ENCODE peak calls at places on chromosomes 4 and X, in six cellular contexts. L is PC-3, E is SK-N-SH, Z is GM12878, S is HCT116, N is MM.1S. K is an unnamed sample. For H3K36me3, the result is how much of the 10 kb centered on the place peaks cover.

GRCh38 chr4:28921886-28922285 is 1798.3 kb upstream of the PCDH7 start:
- DNase-seq in S (no peak), L (peak), Z (no peak), N (no peak), E (no peak), K (no peak)

GRCh38 chr4:124757121-124757520 is 44.6 kb upstream of the ANKRD50 start:
- DNase-seq in S (no peak), L (peak), Z (no peak), N (no peak), E (no peak), K (no peak)

GRCh38 chr4:30717208-30718020 is 2.8 kb upstream of the PCDH7 start:
- DNase-seq in S (no peak), N (peak), E (peak), L (peak), Z (no peak), K (peak)

GRCh38 chr4:32840461-32841189 is 2120.5 kb downstream of the PCDH7 start:
- DNase-seq in L (no peak), N (no peak), S (no peak), Z (no peak), E (no peak), K (no peak)

GRCh38 chr4:74391890-74392478 is 27.0 kb downstream of the EREG start:
- DNase-seq in L (peak), N (no peak), S (no peak), Z (no peak), E (no peak), K (no peak)

GRCh38 chr4:143294310-143294709 is 42.4 kb upstream of the GAB1 start:
- DNase-seq in L (no peak), E (peak), N (no peak), S (no peak), Z (no peak), K (peak)

GRCh38 chrX:147832707-147833348 is 78.9 kb upstream of the FMR1 start:
- DNase-seq in L (no peak), N (no peak), Z (no peak), E (no peak), S (no peak), K (no peak)

GRCh38 chr4:145818001-145818400 is 120.6 kb downstream of the ZNF827 start:
- DNase-seq in N (no peak), S (no peak), L (no peak), E (no peak), Z (no peak), K (no peak)

GRCh38 chr4:46270986-46271596 is 118.8 kb downstream of the GABRA2 start:
- DNase-seq in Z (peak), E (peak), L (peak), N (peak), S (no peak), K (no peak)

GRCh38 chr4:79576480-79576803 is 168.4 kb upstream of the GK2 start:
- DNase-seq in S (no peak), E (peak), Z (no peak), N (peak), L (peak), K (no peak)

GRCh38 chr4:159925770-159926169 is 822.9 kb downstream of the RAPGEF2 start:
- DNase-seq in L (no peak), Z (no peak), N (no peak), E (no peak), S (peak), K (no peak)

GRCh38 chr4:40121515-40121914 is 64.9 kb downstream of the N4BP2 start:
- DNase-seq in N (no peak), E (no peak), Z (peak), L (peak), S (peak), K (no peak)

GRCh38 chr4:26632916-26633315 is 49.0 kb downstream of the TBC1D19 start:
- DNase-seq in Z (no peak), E (no peak), L (no peak), S (no peak), N (no peak), K (no peak)

GRCh38 chrX:12370444-12371089 is 232.3 kb downstream of the FRMPD4 start:
- DNase-seq in Z (no peak), S (no peak), N (no peak), L (no peak), E (no peak), K (no peak)

GRCh38 chr4:10569491-10569890 is 112.3 kb upstream of the ZNF518B start:
- DNase-seq in S (no peak), E (no peak), L (no peak), N (no peak), Z (no peak), K (no peak)

GRCh38 chrX:108270280-108270679 is 167.9 kb downstream of the COL4A6 start:
- DNase-seq in Z (no peak), S (no peak), L (no peak), E (no peak), N (no peak), K (no peak)

GRCh38 chr4:176782794-176783193 is 9.9 kb downstream of the VEGFC start:
- DNase-seq in E (no peak), Z (no peak), S (no peak), N (no peak), L (no peak), K (no peak)

GRCh38 chr4:185283723-185284122 is 74.3 kb downstream of the SNX25 start:
- DNase-seq in Z (no peak), L (peak), S (no peak), E (no peak), N (no peak), K (no peak)

GRCh38 chrX:40406330-40406859 is 174.4 kb upstream of the ATP6AP2 start:
- DNase-seq in N (no peak), L (no peak), E (no peak), S (no peak), Z (no peak), K (no peak)

GRCh38 chr4:124206779-124207605 is 505.5 kb downstream of the ANKRD50 start:
- DNase-seq in E (no peak), N (no peak), L (peak), Z (no peak), S (no peak), K (no peak)

GRCh38 chr4:161791796-161792556 is 371.8 kb downstream of the FSTL5 start:
- DNase-seq in Z (no peak), L (no peak), N (no peak), E (no peak), S (no peak), K (peak)

GRCh38 chr4:55545681-55546632 is 752 bp downstream of the CLOCK start:
- DNase-seq in S (peak), N (peak), E (peak), Z (no peak), L (peak), K (peak)

GRCh38 chrX:123190096-123190495 is 6.0 kb downstream of the GRIA3 start:
- DNase-seq in N (no peak), Z (no peak), L (no peak), E (no peak), S (no peak), K (no peak)

GRCh38 chrX:27583976-27584375 is 6.2 kb upstream of the DCAF8L2 start:
- DNase-seq in Z (no peak), S (no peak), L (peak), E (no peak), N (no peak), K (no peak)

GRCh38 chr4:7161721-7162214 is 30.6 kb upstream of the SORCS2 start:
- DNase-seq in N (no peak), E (peak), L (no peak), S (no peak), Z (no peak), K (no peak)

GRCh38 chr4:162422312-162422711 is 258.5 kb upstream of the FSTL5 start:
- DNase-seq in S (no peak), L (peak), Z (no peak), N (no peak), E (no peak), K (no peak)

GRCh38 chr4:55032788-55033187 is 92.6 kb downstream of the KDR start:
- DNase-seq in N (no peak), S (no peak), Z (no peak), L (peak), E (no peak), K (no peak)

GRCh38 chr4:147550626-147551250 is 66.5 kb upstream of the TMEM184C start:
- DNase-seq in E (no peak), N (no peak), Z (peak), L (no peak), S (no peak), K (no peak)

GRCh38 chr4:147984065-147984777 is 252.3 kb downstream of the ARHGAP10 start:
- DNase-seq in S (peak), N (peak), E (peak), Z (no peak), L (peak), K (no peak)

GRCh38 chr4:79851625-79852304 is 221.3 kb downstream of the ANTXR2 start:
- DNase-seq in E (no peak), L (no peak), N (no peak), Z (no peak), S (no peak), K (no peak)

GRCh38 chr4:105451346-105451745 is 22.5 kb downstream of the PPA2 start:
- DNase-seq in S (no peak), N (peak), E (no peak), Z (no peak), L (no peak), K (no peak)

GRCh38 chr4:107046261-107046660 is 10.1 kb upstream of the DKK2 start:
- DNase-seq in S (no peak), N (no peak), Z (no peak), E (no peak), L (no peak), K (no peak)

DNA sequence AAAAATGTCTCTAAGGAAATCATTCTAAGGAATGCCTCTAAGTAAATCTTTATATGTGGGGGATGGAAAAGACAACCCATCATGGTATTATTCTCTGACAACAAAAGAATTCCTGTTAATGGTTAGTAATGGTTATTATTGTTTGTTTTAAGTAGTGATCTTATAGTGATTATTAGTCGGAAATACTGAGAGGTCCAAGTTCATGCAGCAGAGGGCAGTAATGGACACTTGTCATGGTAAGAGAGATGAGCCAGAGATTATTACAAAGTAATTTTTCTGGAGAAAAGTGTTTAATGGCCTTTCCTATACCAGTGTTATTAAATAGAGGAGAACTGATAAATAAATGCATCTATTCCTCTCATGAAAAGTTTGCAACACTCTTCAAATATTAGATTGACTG is 8.1 kb upstream of the DKK2 start:
- DNase-seq in L (peak), Z (no peak), E (no peak), N (peak), S (peak), K (no peak)
- TF ChIP-seq CTCF in L (peak), Z (no peak), E (peak), N (peak), S (peak), K (no peak)

GRCh38 chrX:48813605-48814004 is 11.7 kb downstream of the HDAC6 start:
- DNase-seq in N (no peak), S (no peak), L (no peak), Z (no peak), E (no peak), K (no peak)
- H3K36me3 ChIP-seq in N (under half), S (under half), L (under half), Z (under half), E (under half), K (under half)

DNA sequence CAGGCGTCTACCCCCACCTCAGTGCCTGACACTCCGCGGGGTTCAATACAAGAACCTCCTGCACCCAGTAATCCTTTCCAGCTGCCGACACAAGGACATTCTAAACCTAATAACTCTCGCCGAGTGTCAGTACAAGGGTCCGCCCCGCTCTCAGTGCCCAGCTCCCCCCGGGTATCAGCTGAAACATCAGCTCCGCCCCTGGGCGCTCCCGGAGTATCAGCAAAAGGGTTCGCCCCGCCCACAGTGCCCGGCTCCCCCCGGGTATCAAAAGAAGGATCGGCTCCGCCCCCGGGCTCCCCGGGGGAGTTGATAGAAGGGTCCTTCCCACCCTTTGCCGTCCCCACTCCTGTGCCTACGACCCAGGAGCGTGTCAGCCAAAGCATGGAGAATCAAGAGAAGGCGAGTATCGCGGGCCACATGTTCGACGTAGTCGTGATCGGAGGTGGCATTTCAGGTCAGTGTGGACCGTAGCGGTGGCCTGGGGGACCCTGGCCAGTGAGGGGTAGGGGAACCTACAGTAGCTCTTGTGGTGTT is at the start of gene MAOA:
- DNase-seq in E (peak), L (peak), N (no peak), Z (no peak), S (no peak), K (peak)
- H3K9ac ChIP-seq in E (peak), L (peak), N (peak), Z (no peak), S (peak), K (peak)

GRCh38 chr4:77434299-77435092 is 171.1 kb upstream of the CXCL13 start:
- DNase-seq in S (no peak), L (no peak), Z (no peak), E (no peak), N (no peak), K (peak)

GRCh38 chr4:77433102-77433733 is 172.4 kb upstream of the CXCL13 start:
- DNase-seq in S (peak), E (peak), N (peak), Z (peak), L (peak), K (no peak)

GRCh38 chr4:77432702-77433101 is 172.9 kb upstream of the CXCL13 start:
- DNase-seq in Z (no peak), S (no peak), N (peak), E (no peak), L (peak), K (no peak)

GRCh38 chr4:77430847-77431246 is 174.8 kb upstream of the CXCL13 start:
- DNase-seq in L (no peak), S (no peak), E (no peak), Z (no peak), N (no peak), K (no peak)
- TF ChIP-seq CTCF in L (peak), S (peak), E (peak), Z (no peak), N (no peak), K (no peak)

GRCh38 chr4:86810867-86811266 is 38.3 kb downstream of the SLC10A6 start:
- DNase-seq in L (no peak), S (no peak), N (no peak), Z (no peak), E (no peak), K (no peak)
- H3K36me3 ChIP-seq in L (under half), S (under half), N (under half), Z (under half), E (half or more), K (under half)

GRCh38 chrX:129771266-129771995 is 8.3 kb upstream of the SASH3 start:
- DNase-seq in N (no peak), Z (no peak), L (no peak), E (no peak), S (no peak), K (no peak)

GRCh38 chrX:129768586-129769466 is 10.9 kb upstream of the SASH3 start:
- DNase-seq in E (no peak), S (no peak), Z (no peak), N (no peak), L (no peak), K (no peak)

GRCh38 chrX:129768186-129768585 is 11.6 kb upstream of the SASH3 start:
- DNase-seq in N (no peak), Z (no peak), E (no peak), L (no peak), S (no peak), K (no peak)

GRCh38 chrX:129772796-129773431 is 6.8 kb upstream of the SASH3 start:
- DNase-seq in S (no peak), E (no peak), N (peak), L (no peak), Z (peak), K (peak)

GRCh38 chrX:129769467-129770154 is 10.1 kb upstream of the SASH3 start:
- DNase-seq in S (no peak), E (no peak), Z (peak), N (peak), L (no peak), K (no peak)
- H3K9ac ChIP-seq in S (no peak), E (no peak), Z (peak), N (peak), L (no peak), K (no peak)

DNA sequence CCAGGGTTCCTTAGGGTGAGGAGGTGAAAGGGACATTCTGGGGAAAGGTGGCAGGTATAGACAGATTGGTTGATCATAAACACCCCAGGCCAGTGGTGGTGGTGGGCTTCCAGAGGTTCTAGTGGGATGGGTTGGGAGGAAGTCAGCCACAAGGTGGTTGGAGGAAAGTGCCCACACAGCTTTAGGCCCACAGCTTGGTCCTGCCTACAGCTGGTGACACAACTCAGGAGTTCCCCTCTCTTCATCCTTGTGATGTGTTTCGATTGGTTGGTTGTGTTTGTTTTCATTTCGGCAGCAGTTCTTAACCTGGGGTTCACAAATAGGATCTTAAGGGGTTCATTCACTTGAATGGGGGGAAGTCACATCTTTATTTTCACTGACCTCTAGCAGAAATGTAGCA is 157.0 kb downstream of the TMEM164 start:
- DNase-seq in L (no peak), E (no peak), N (peak), Z (no peak), S (no peak), K (no peak)
- TF ChIP-seq CTCF in L (no peak), E (no peak), N (no peak), Z (no peak), S (no peak), K (no peak)

DNA sequence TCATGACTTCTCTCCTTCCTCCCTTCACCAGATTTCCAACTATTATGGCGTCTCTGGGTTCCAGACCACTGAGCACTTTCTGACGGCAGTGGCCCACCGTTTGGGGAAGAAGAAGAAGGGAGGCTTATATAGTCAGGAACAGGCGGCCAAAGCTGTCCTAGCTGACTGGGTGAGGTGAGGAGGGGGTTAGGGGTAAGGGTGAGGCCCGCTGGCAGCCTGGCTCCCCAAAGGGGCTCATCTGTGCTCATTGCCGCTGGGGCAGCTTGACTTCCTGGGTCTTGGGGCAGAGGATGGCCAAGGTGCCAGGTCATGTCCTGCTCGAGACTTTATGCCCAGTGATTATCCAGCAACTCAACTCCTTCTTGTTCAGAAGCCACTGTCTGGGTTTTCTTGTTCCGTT is 21.8 kb downstream of the GNL3L start:
- DNase-seq in E (no peak), N (no peak), Z (no peak), L (no peak), S (no peak), K (no peak)
- H3K36me3 ChIP-seq in E (under half), N (under half), Z (under half), L (under half), S (under half), K (under half)

K was measured in kidney.